ENCODE peak calls at places on chromosomes 12 and 14, in six cellular contexts. H is CD4-positive, CD25-positive, alpha-beta regulatory T cell; Y is PC-9; E is mesendoderm; U is neuronal stem cell; I is tibial nerve. M is an unnamed sample. For H3K4me1, the result is how much of the 10 kb centered on the place peaks cover.

GRCh38 chr12:53325539-53326061 is 4.2 kb upstream of the AAAS start:
- DNase-seq in H (no peak), Y (no peak), E (peak), U (no peak), I (peak), M (peak)

GRCh38 chr14:98731701-98732100 is 540.3 kb downstream of the BCL11B start:
- DNase-seq in H (no peak), Y (no peak), E (no peak), U (no peak), I (no peak), M (no peak)

GRCh38 chr12:26226629-26227375 is 31.4 kb downstream of the SSPN start:
- DNase-seq in H (no peak), Y (peak), E (peak), U (peak), I (no peak), M (no peak)

GRCh38 chr12:38782393-38782792 is 123.0 kb downstream of the CPNE8 start:
- DNase-seq in H (no peak), Y (no peak), E (no peak), U (no peak), I (no peak), M (no peak)

GRCh38 chr12:68745376-68745903 is 536 bp upstream of the SLC35E3 start:
- DNase-seq in H (no peak), Y (no peak), E (no peak), U (no peak), I (no peak), M (no peak)

GRCh38 chr12:91441236-91441635 is 258.6 kb upstream of the DCN start:
- DNase-seq in H (no peak), Y (no peak), E (no peak), U (no peak), I (no peak), M (no peak)

GRCh38 chr12:30043151-30043550 is 259.4 kb upstream of the TMTC1 start:
- DNase-seq in H (no peak), Y (no peak), E (no peak), U (no peak), I (no peak), M (no peak)

GRCh38 chr14:97977711-97978261 is 1180.6 kb downstream of the VRK1 start:
- DNase-seq in H (peak), Y (no peak), E (no peak), U (no peak), I (peak), M (peak)

GRCh38 chr12:49636979-49637378 is 13.6 kb downstream of the PRPF40B start:
- DNase-seq in H (peak), Y (peak), E (peak), U (peak), I (no peak), M (peak)

GRCh38 chr12:93380480-93381121 is 2.9 kb downstream of the NUDT4 start:
- DNase-seq in H (no peak), Y (no peak), E (peak), U (no peak), I (no peak), M (no peak)

GRCh38 chr12:50088577-50089335 is 3.6 kb downstream of the SMARCD1 start:
- DNase-seq in H (peak), Y (peak), E (peak), U (no peak), I (no peak), M (peak)

GRCh38 chr14:77409131-77409533 is 14.2 kb downstream of the NOXRED1 start:
- DNase-seq in H (no peak), Y (no peak), E (peak), U (no peak), I (no peak), M (no peak)

GRCh38 chr12:70082997-70083676 is 160.1 kb upstream of the CNOT2 start:
- DNase-seq in H (no peak), Y (no peak), E (no peak), U (no peak), I (no peak), M (no peak)

GRCh38 chr12:10582704-10583103 is 30.7 kb downstream of the MAGOHB start:
- DNase-seq in H (no peak), Y (no peak), E (no peak), U (no peak), I (no peak), M (no peak)

GRCh38 chr12:95674631-95675030 is 115.9 kb downstream of the NTN4 start:
- DNase-seq in H (no peak), Y (no peak), E (no peak), U (no peak), I (no peak), M (no peak)

GRCh38 chr12:114954626-114955025 is 270.7 kb upstream of the TBX3 start:
- DNase-seq in H (no peak), Y (no peak), E (no peak), U (no peak), I (no peak), M (no peak)

GRCh38 chr14:46108228-46108627 is 543.4 kb downstream of the RPL10L start:
- DNase-seq in H (no peak), Y (no peak), E (no peak), U (no peak), I (no peak), M (no peak)

GRCh38 chr14:35402323-35403084 is 2.0 kb downstream of the NFKBIA start:
- DNase-seq in H (no peak), Y (no peak), E (no peak), U (no peak), I (no peak), M (peak)

GRCh38 chr12:62466018-62466595 is 519 bp upstream of the MON2 start:
- DNase-seq in H (no peak), Y (peak), E (peak), U (no peak), I (no peak), M (peak)

GRCh38 chr14:76955575-76956252 is 72.8 kb downstream of the IRF2BPL start:
- DNase-seq in H (peak), Y (no peak), E (peak), U (no peak), I (no peak), M (peak)

GRCh38 chr12:10590976-10591375 is 22.4 kb downstream of the MAGOHB start:
- DNase-seq in H (no peak), Y (no peak), E (no peak), U (no peak), I (no peak), M (no peak)

GRCh38 chr14:63764103-63764502 is 36.2 kb upstream of the SGPP1 start:
- DNase-seq in H (no peak), Y (no peak), E (no peak), U (no peak), I (no peak), M (no peak)

GRCh38 chr14:64194404-64194803 is 99.8 kb downstream of the ESR2 start:
- DNase-seq in H (no peak), Y (no peak), E (peak), U (no peak), I (no peak), M (no peak)

GRCh38 chr14:26841920-26842741 is 244.3 kb upstream of the NOVA1 start:
- DNase-seq in H (no peak), Y (peak), E (peak), U (no peak), I (peak), M (no peak)

GRCh38 chr14:37081220-37081619 is 91.2 kb downstream of the SLC25A21 start:
- DNase-seq in H (no peak), Y (peak), E (peak), U (no peak), I (no peak), M (no peak)

GRCh38 chr14:34650786-34651584 is 21.0 kb upstream of the SNX6 start:
- DNase-seq in H (no peak), Y (peak), E (peak), U (no peak), I (no peak), M (no peak)

GRCh38 chr14:28635387-28635786 is 131.2 kb upstream of the FOXG1 start:
- DNase-seq in H (no peak), Y (no peak), E (peak), U (peak), I (no peak), M (no peak)

GRCh38 chr12:124588689-124589318 is 21.4 kb upstream of the NCOR2 start:
- DNase-seq in H (no peak), Y (no peak), E (no peak), U (no peak), I (peak), M (no peak)

GRCh38 chr12:54032627-54033100 is at the start of gene HOXC5:
- DNase-seq in H (no peak), Y (peak), E (peak), U (peak), I (peak), M (peak)

GRCh38 chr14:85565862-85566296 is 35.9 kb downstream of the FLRT2 start:
- DNase-seq in H (no peak), Y (no peak), E (peak), U (no peak), I (no peak), M (no peak)

GRCh38 chr14:85566603-85567002 is 36.7 kb downstream of the FLRT2 start:
- DNase-seq in H (no peak), Y (no peak), E (no peak), U (no peak), I (no peak), M (no peak)

GRCh38 chr14:85562630-85563029 is 32.7 kb downstream of the FLRT2 start:
- DNase-seq in H (no peak), Y (no peak), E (no peak), U (no peak), I (no peak), M (no peak)

DNA sequence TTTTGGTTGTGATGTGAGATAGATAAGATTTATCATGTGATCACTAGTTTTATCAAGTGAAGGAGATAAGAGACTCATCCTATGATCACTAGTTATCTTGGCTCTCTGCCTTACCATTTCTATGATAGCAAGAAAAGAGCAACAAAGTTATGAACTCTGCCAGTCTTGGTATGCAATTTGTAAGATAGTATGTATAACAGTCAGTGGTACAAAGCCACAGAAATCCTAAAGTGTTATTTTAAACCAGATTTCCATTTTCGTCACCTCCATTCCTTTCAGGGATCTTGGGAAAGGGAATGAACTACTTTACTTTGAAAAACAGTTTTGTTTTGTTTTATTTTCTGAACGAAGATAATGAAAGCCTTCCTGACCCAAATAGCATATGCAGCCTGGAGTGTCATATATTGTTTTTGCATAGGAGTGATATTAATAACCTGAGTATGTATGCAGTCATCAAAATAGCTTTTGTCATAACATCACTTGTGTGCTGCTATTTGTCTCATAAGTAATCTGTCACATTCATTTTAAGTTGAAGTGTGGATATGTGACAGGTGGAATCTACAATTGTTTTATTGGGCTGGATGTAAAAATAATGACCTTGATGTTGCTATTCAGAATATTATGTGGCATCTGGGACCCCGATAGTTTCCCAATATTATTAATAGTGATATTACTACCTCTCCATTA is 35.0 kb downstream of the FLRT2 start:
- DNase-seq in H (no peak), Y (no peak), E (no peak), U (no peak), I (no peak), M (no peak)
- H3K27ac ChIP-seq in H (no peak), Y (no peak), E (no peak), U (no peak), I (no peak), M (no peak)

GRCh38 chr14:69289811-69290520 is 30.0 kb downstream of the GALNT16 start:
- DNase-seq in H (no peak), Y (no peak), E (no peak), U (no peak), I (no peak), M (no peak)

GRCh38 chr14:69285661-69286255 is 25.8 kb downstream of the GALNT16 start:
- DNase-seq in H (no peak), Y (no peak), E (no peak), U (no peak), I (no peak), M (no peak)

GRCh38 chr14:69288956-69289705 is 29.2 kb downstream of the GALNT16 start:
- DNase-seq in H (no peak), Y (no peak), E (no peak), U (no peak), I (no peak), M (no peak)

GRCh38 chr14:69287096-69287991 is 27.4 kb downstream of the GALNT16 start:
- DNase-seq in H (no peak), Y (no peak), E (peak), U (no peak), I (no peak), M (no peak)

GRCh38 chr14:69288001-69288771 is 28.2 kb downstream of the GALNT16 start:
- DNase-seq in H (no peak), Y (no peak), E (peak), U (no peak), I (no peak), M (no peak)
- H3K4me1 ChIP-seq in H (under half), Y (under half), E (under half), U (under half), I (under half), M (under half)

GRCh38 chr14:93742761-93743160 is 45.5 kb downstream of the PRIMA1 start:
- DNase-seq in H (no peak), Y (no peak), E (no peak), U (no peak), I (no peak), M (no peak)

GRCh38 chr14:93744876-93745275 is 43.4 kb downstream of the PRIMA1 start:
- DNase-seq in H (no peak), Y (no peak), E (no peak), U (no peak), I (no peak), M (no peak)

GRCh38 chr14:93741556-93742210 is 46.6 kb downstream of the PRIMA1 start:
- DNase-seq in H (no peak), Y (no peak), E (no peak), U (no peak), I (no peak), M (no peak)

GRCh38 chr14:93744176-93744575 is 44.1 kb downstream of the PRIMA1 start:
- DNase-seq in H (no peak), Y (no peak), E (no peak), U (no peak), I (no peak), M (no peak)

GRCh38 chr14:93743270-93744060 is 44.8 kb downstream of the PRIMA1 start:
- DNase-seq in H (no peak), Y (no peak), E (no peak), U (no peak), I (no peak), M (no peak)
- H3K27ac ChIP-seq in H (no peak), Y (no peak), E (no peak), U (no peak), I (peak), M (no peak)

DNA sequence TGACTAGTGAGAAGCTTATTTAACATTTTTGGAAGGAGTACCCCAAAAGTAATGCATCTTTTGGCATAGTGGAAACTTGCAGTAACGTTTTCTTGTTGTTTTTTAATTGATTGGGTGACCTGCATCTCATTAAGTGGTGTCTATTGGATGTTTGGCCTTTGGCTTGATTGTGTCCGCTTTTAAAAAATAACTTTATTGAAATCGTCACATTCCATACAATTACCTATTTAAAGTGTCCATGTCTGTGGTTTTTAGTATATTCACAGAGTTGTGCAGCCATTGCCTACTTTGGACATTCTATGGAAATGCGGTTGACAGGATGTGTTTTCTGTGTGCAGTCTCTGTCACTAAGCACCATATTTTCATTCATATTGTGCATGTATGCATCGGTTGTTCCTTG is 46.3 kb downstream of the TRAF3 start:
- DNase-seq in H (no peak), Y (no peak), E (no peak), U (no peak), I (no peak), M (no peak)
- H3K4me1 ChIP-seq in H (half or more), Y (under half), E (under half), U (under half), I (under half), M (under half)

GRCh38 chr12:15534870-15535269 is 212.6 kb downstream of the PTPRO start:
- DNase-seq in H (no peak), Y (no peak), E (no peak), U (no peak), I (peak), M (no peak)
- H3K27ac ChIP-seq in H (no peak), Y (no peak), E (no peak), U (no peak), I (peak), M (no peak)

DNA sequence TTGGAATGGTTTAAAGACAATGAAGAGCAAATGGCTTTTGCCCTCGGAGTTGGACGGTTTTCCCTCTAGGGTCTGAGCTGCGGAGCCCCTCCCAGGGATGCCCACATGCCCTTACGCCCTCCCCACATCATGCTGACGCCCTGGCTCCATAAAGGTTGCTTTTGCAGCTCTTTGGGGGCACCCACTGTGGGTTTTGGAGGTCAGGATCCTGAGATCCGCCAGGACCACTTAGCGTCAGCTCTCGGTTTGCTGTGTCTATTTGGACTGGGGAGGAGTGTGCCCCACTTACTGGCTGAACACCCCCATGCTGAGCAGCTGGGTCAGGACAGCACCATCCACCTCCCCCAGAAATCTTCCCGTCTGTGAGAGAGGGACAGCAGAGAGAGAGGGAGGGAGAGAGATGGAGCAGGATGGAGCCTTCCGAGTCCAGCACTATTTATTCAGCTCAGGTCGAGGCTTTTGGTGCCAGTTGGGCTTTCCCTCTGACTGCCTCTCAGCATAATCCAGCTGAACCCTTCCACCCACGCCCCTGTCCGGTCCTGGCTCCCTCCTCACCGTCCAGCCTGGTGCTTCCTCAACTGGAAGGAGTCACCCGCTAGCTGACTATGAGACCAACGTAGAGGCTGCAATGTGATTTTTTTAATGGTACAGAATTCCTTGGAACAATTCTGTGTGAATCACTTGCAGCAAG is 18.9 kb upstream of the LRTM2 start:
- DNase-seq in H (no peak), Y (no peak), E (no peak), U (no peak), I (peak), M (no peak)
- H3K4me1 ChIP-seq in H (under half), Y (under half), E (under half), U (under half), I (under half), M (under half)

GRCh38 chr12:105287408-105287807 is 43.1 kb upstream of the C12orf75 start:
- DNase-seq in H (no peak), Y (no peak), E (no peak), U (no peak), I (no peak), M (no peak)

GRCh38 chr12:105285378-105285777 is 45.1 kb upstream of the C12orf75 start:
- DNase-seq in H (no peak), Y (no peak), E (no peak), U (no peak), I (no peak), M (no peak)

GRCh38 chr12:105289114-105289904 is 41.2 kb upstream of the C12orf75 start:
- DNase-seq in H (no peak), Y (no peak), E (no peak), U (no peak), I (no peak), M (no peak)

GRCh38 chr12:105291531-105291930 is 39.0 kb upstream of the C12orf75 start:
- DNase-seq in H (no peak), Y (no peak), E (no peak), U (no peak), I (no peak), M (no peak)

GRCh38 chr12:105288311-105288996 is 42.0 kb upstream of the C12orf75 start:
- DNase-seq in H (no peak), Y (no peak), E (no peak), U (no peak), I (no peak), M (no peak)
- H3K27ac ChIP-seq in H (no peak), Y (no peak), E (no peak), U (no peak), I (no peak), M (no peak)

DNA sequence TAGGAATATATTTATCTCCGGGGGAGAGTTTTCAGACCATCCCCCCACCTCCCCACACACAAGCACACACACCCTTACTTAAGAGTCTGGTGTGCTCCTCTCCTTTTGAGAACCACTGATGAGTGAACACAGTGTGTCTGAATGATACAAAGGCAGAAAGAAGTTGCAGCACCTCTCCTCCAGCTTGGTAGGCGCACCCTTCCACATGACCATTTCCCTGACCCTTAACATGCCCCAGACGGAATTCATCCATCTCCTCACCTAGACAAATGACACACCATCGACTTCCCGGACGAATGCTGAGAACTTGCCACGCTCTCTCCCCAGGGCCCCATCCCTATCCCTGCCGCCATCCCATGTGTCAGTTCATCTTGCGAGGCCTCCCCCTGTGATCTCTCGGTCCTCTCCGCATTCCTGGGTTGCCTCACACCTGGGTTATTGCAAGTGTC is 3.9 kb downstream of the TNFRSF1A start:
- DNase-seq in H (no peak), Y (no peak), E (peak), U (no peak), I (no peak), M (no peak)
- H3K4me1 ChIP-seq in H (half or more), Y (half or more), E (under half), U (half or more), I (half or more), M (half or more)

M was measured in naive thymus-derived CD4-positive, alpha-beta T cell.